ENCODE peak calls at places on chromosome 21, in ten cellular contexts. O is ovary, W is A549, L is esophagus muscularis mucosa, P is K562, S is SK-N-SH, M is transverse colon, B is sigmoid colon, C is tibial nerve, G is stomach. K is an unnamed sample.
A peak's percentile ranks its signal among the peaks of the same experiment; 100 is the strongest.

GRCh38 chr21:26388731-26389231 is 184.3 kb downstream of the CYYR1 start:
- DNase-seq in C (no peak), M (no peak), B (no peak), P (no peak), S (peak; percentile 13), O (no peak), L (no peak), W (peak; percentile 2), G (no peak), K (no peak)

GRCh38 chr21:28436286-28436932 is 556.3 kb downstream of the LTN1 start:
- DNase-seq in P (no peak), G (no peak), C (no peak), O (no peak), S (no peak), L (no peak), B (no peak), W (no peak), M (no peak), K (no peak)

GRCh38 chr21:32283001-32283400 is 4.2 kb upstream of the MIS18A start:
- DNase-seq in P (no peak), O (no peak), B (no peak), L (peak; percentile 21), W (no peak), G (no peak), M (no peak), C (no peak), S (no peak), K (no peak)

GRCh38 chr21:36456714-36457399 is 23.1 kb downstream of the CLDN14 start:
- DNase-seq in P (no peak), G (no peak), O (no peak), S (no peak), W (no peak), M (no peak), C (no peak), L (no peak), B (peak; percentile 22), K (no peak)

GRCh38 chr21:21907271-21907670 is 909.1 kb downstream of the NCAM2 start:
- DNase-seq in M (no peak), B (no peak), O (no peak), P (no peak), C (no peak), G (no peak), S (no peak), L (no peak), W (no peak), K (no peak)

GRCh38 chr21:14591882-14592281 is 45.8 kb upstream of the SAMSN1 start:
- DNase-seq in G (peak; percentile 50), C (no peak), B (no peak), M (no peak), L (no peak), W (no peak), P (no peak), O (no peak), S (no peak), K (no peak)

GRCh38 chr21:18275740-18276139 is 31.1 kb downstream of the CHODL start:
- DNase-seq in W (no peak), B (no peak), S (no peak), L (no peak), M (no peak), G (no peak), P (no peak), C (no peak), O (no peak), K (no peak)

GRCh38 chr21:37560385-37560784 is 193.8 kb downstream of the DYRK1A start:
- DNase-seq in B (no peak), P (no peak), M (no peak), C (no peak), G (no peak), S (no peak), L (peak; percentile 57), W (no peak), O (no peak), K (no peak)

GRCh38 chr21:29521872-29522271 is 223.2 kb downstream of the BACH1 start:
- DNase-seq in P (no peak), S (no peak), W (no peak), M (no peak), C (no peak), G (no peak), L (no peak), O (no peak), B (no peak), K (no peak)

GRCh38 chr21:31484219-31484618 is 140.2 kb upstream of the TIAM1 start:
- DNase-seq in O (no peak), W (no peak), C (no peak), G (no peak), M (no peak), S (no peak), L (no peak), P (no peak), B (no peak), K (no peak)

GRCh38 chr21:31894441-31894840 is 21.6 kb downstream of the HUNK start:
- DNase-seq in G (no peak), S (peak; percentile 44), P (no peak), C (no peak), O (no peak), M (no peak), L (no peak), W (no peak), B (no peak), K (no peak)

GRCh38 chr21:40680311-40680710 is 166.6 kb downstream of the DSCAM start:
- DNase-seq in C (no peak), B (no peak), P (no peak), L (no peak), O (no peak), S (no peak), G (no peak), M (no peak), W (no peak), K (no peak)

GRCh38 chr21:43865471-43866181 is 603 bp downstream of the AGPAT3 start:
- DNase-seq in W (peak; percentile 30), O (peak; percentile 71), M (peak; percentile 76), S (peak; percentile 83), G (peak; percentile 69), P (peak; percentile 86), B (peak; percentile 73), C (no peak), L (no peak), K (no peak)

DNA sequence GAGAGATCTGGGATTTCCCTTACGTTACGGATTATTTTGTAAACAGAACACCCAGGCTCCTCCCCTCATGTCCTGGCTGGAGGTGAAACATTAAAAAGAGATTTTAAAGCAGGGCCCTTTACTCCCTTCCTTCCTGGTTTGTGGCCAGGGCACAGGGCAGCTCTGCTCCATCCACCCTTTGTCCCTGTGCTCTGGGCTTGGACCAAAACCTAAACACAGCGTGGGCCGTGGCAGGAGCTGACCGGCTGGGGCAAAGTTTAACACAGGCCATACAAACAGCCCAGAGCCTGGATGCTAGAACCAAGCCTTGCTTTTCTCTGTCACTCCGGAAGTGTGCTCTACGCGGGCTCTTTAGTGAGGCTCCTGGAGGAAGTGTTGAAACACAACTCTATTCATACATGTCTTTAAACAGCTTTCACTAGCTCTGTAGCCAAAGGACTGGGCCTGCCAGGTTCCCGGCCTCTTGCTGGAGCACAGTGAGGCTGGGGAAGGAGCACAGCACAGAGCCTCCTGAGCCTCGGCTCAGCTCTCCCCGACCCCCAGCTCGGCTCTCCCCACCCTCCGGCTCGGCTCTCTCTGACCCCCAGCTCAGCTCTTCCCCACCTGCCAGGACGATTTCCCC is 84.7 kb downstream of the PDE9A start:
- DNase-seq in O (peak; percentile 80), G (peak; percentile 72), P (no peak), B (peak; percentile 88), C (no peak), W (no peak), S (no peak), L (no peak), M (peak; percentile 78), K (no peak)
- H3K4me3 ChIP-seq in O (no peak overlapping the region), G (no peak overlapping the region), P (no peak overlapping the region), B (no peak overlapping the region), C (no peak overlapping the region), W (no peak overlapping the region), S (no peak overlapping the region), L (no peak overlapping the region), M (no peak overlapping the region), K (no peak overlapping the region)

DNA sequence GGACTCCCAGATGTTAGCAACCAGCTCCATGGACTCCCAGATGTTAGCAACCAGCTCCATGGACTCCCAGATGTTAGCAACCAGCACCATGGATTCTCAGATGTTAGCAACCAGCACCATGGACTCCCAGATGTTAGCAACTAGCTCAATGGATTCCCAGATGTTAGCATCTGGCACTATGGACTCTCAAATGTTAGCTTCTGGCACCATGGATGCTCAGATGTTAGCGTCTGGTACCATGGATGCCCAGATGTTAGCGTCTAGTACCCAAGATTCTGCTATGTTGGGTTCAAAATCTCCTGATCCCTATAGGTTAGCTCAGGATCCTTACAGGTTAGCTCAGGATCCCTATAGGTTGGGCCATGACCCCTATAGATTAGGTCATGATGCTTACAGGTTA is 8.8 kb downstream of the SON start:
- DNase-seq in L (no peak), O (no peak), C (no peak), B (no peak), P (no peak), W (no peak), S (no peak), G (no peak), M (no peak), K (no peak)
- TF ChIP-seq EP300 in L (no peak), O (no peak), C (no peak), B (no peak), P (no peak), W (no peak), S (no peak), G (no peak), M (no peak), K (no peak)

GRCh38 chr21:35325953-35326352 is 276.9 kb upstream of the RUNX1 start:
- DNase-seq in O (no peak), G (no peak), B (no peak), L (no peak), W (no peak), S (no peak), P (peak; percentile 29), C (no peak), M (no peak), K (no peak)

GRCh38 chr21:35326677-35327076 is 277.6 kb upstream of the RUNX1 start:
- DNase-seq in O (no peak), M (no peak), G (no peak), C (no peak), B (no peak), L (peak; percentile 79), W (no peak), S (no peak), P (no peak), K (no peak)

GRCh38 chr21:35323947-35324346 is 274.8 kb upstream of the RUNX1 start:
- DNase-seq in B (peak; percentile 96), L (peak; percentile 91), P (no peak), C (no peak), O (peak; percentile 80), W (no peak), M (peak; percentile 55), G (no peak), S (peak; percentile 54), K (no peak)

GRCh38 chr21:35321322-35322200 is 272.5 kb upstream of the RUNX1 start:
- DNase-seq in M (no peak), P (no peak), S (no peak), L (peak; percentile 87), W (no peak), O (no peak), B (no peak), G (no peak), C (no peak), K (no peak)

GRCh38 chr21:35324372-35325220 is 275.5 kb upstream of the RUNX1 start:
- DNase-seq in C (no peak), L (peak; percentile 85), P (no peak), W (no peak), G (no peak), S (no peak), M (peak; percentile 14), O (peak; percentile 64), B (peak; percentile 81), K (no peak)
- H3K4me3 ChIP-seq in C (no peak overlapping the region), L (no peak overlapping the region), P (no peak overlapping the region), W (no peak overlapping the region), G (no peak overlapping the region), S (no peak overlapping the region), M (no peak overlapping the region), O (no peak overlapping the region), B (peak overlapping the region; percentile 0), K (no peak overlapping the region)

GRCh38 chr21:45291613-45292398 is 4.1 kb upstream of the POFUT2 start:
- DNase-seq in S (peak; percentile 33), M (no peak), P (no peak), L (no peak), G (peak; percentile 25), C (peak; percentile 14), B (peak; percentile 74), W (no peak), O (peak; percentile 69), K (peak; percentile 72)
- TF ChIP-seq EP300 in S (no peak), M (no peak), P (no peak), L (no peak), G (no peak), C (no peak), B (no peak), W (no peak), O (no peak), K (no peak)